ENCODE peak calls at places on chromosome 4, in nine cellular contexts. One of them, this sample, is unnamed.

GRCh38 chr4:53929311-53929710 is 135.1 kb downstream of the CHIC2 start:
- DNase-seq in kidney: no peak
- DNase-seq in Peyer's patch: no peak
- DNase-seq in GM12878: no peak
- DNase-seq in adipocyte: no peak
- DNase-seq in naive thymus-derived CD4-positive, alpha-beta T cell: no peak
- DNase-seq in prostate gland: no peak
- DNase-seq in CD4-positive, CD25-positive, alpha-beta regulatory T cell: no peak
- DNase-seq in upper lobe of right lung: no peak
- DNase-seq in this sample: no peak

GRCh38 chr4:40241936-40242590 is 45.2 kb downstream of the RHOH start:
- DNase-seq in kidney: no peak
- DNase-seq in Peyer's patch: peak; percentile 44
- DNase-seq in GM12878: no peak
- DNase-seq in adipocyte: no peak
- DNase-seq in naive thymus-derived CD4-positive, alpha-beta T cell: no peak
- DNase-seq in prostate gland: no peak
- DNase-seq in CD4-positive, CD25-positive, alpha-beta regulatory T cell: no peak
- DNase-seq in upper lobe of right lung: no peak
- DNase-seq in this sample: no peak

GRCh38 chr4:168618577-168619265 is 121.9 kb downstream of the PALLD start:
- DNase-seq in kidney: no peak
- DNase-seq in Peyer's patch: no peak
- DNase-seq in GM12878: no peak
- DNase-seq in adipocyte: peak; percentile 68
- DNase-seq in naive thymus-derived CD4-positive, alpha-beta T cell: no peak
- DNase-seq in prostate gland: no peak
- DNase-seq in CD4-positive, CD25-positive, alpha-beta regulatory T cell: no peak
- DNase-seq in upper lobe of right lung: no peak
- DNase-seq in this sample: no peak

GRCh38 chr4:85496933-85497332 is 22.0 kb downstream of the ARHGAP24 start:
- DNase-seq in kidney: no peak
- DNase-seq in Peyer's patch: no peak
- DNase-seq in GM12878: no peak
- DNase-seq in adipocyte: peak; percentile 76
- DNase-seq in naive thymus-derived CD4-positive, alpha-beta T cell: no peak
- DNase-seq in prostate gland: no peak
- DNase-seq in CD4-positive, CD25-positive, alpha-beta regulatory T cell: no peak
- DNase-seq in upper lobe of right lung: no peak
- DNase-seq in this sample: no peak

GRCh38 chr4:146255874-146256273 is 41.5 kb downstream of the REELD1 start:
- DNase-seq in kidney: no peak
- DNase-seq in Peyer's patch: no peak
- DNase-seq in GM12878: no peak
- DNase-seq in adipocyte: peak; percentile 55
- DNase-seq in naive thymus-derived CD4-positive, alpha-beta T cell: no peak
- DNase-seq in prostate gland: no peak
- DNase-seq in CD4-positive, CD25-positive, alpha-beta regulatory T cell: no peak
- DNase-seq in upper lobe of right lung: no peak
- DNase-seq in this sample: no peak

GRCh38 chr4:144547678-144548298 is 98.2 kb upstream of the HHIP start:
- DNase-seq in kidney: no peak
- DNase-seq in Peyer's patch: no peak
- DNase-seq in GM12878: peak; percentile 67
- DNase-seq in adipocyte: no peak
- DNase-seq in naive thymus-derived CD4-positive, alpha-beta T cell: no peak
- DNase-seq in prostate gland: no peak
- DNase-seq in CD4-positive, CD25-positive, alpha-beta regulatory T cell: no peak
- DNase-seq in upper lobe of right lung: no peak
- DNase-seq in this sample: no peak

GRCh38 chr4:2811830-2812599 is 19.1 kb downstream of the SH3BP2 start:
- DNase-seq in kidney: peak; percentile 93
- DNase-seq in Peyer's patch: peak; percentile 95
- DNase-seq in GM12878: peak; percentile 40
- DNase-seq in adipocyte: peak; percentile 22
- DNase-seq in naive thymus-derived CD4-positive, alpha-beta T cell: peak; percentile 51
- DNase-seq in prostate gland: no peak
- DNase-seq in CD4-positive, CD25-positive, alpha-beta regulatory T cell: peak; percentile 86
- DNase-seq in upper lobe of right lung: peak; percentile 90
- DNase-seq in this sample: peak; percentile 60

GRCh38 chr4:53830511-53830910 is 233.9 kb downstream of the CHIC2 start:
- DNase-seq in kidney: no peak
- DNase-seq in Peyer's patch: no peak
- DNase-seq in GM12878: no peak
- DNase-seq in adipocyte: no peak
- DNase-seq in naive thymus-derived CD4-positive, alpha-beta T cell: no peak
- DNase-seq in prostate gland: no peak
- DNase-seq in CD4-positive, CD25-positive, alpha-beta regulatory T cell: no peak
- DNase-seq in upper lobe of right lung: no peak
- DNase-seq in this sample: no peak

GRCh38 chr4:186699881-186700397 is 23.7 kb downstream of the FAT1 start:
- DNase-seq in kidney: no peak
- DNase-seq in Peyer's patch: no peak
- DNase-seq in GM12878: no peak
- DNase-seq in adipocyte: no peak
- DNase-seq in naive thymus-derived CD4-positive, alpha-beta T cell: no peak
- DNase-seq in prostate gland: no peak
- DNase-seq in CD4-positive, CD25-positive, alpha-beta regulatory T cell: no peak
- DNase-seq in upper lobe of right lung: no peak
- DNase-seq in this sample: no peak

GRCh38 chr4:109673303-109673702 is 29.9 kb downstream of the CASP6 start:
- DNase-seq in kidney: no peak
- DNase-seq in Peyer's patch: no peak
- DNase-seq in GM12878: no peak
- DNase-seq in adipocyte: no peak
- DNase-seq in naive thymus-derived CD4-positive, alpha-beta T cell: no peak
- DNase-seq in prostate gland: no peak
- DNase-seq in CD4-positive, CD25-positive, alpha-beta regulatory T cell: no peak
- DNase-seq in upper lobe of right lung: no peak
- DNase-seq in this sample: no peak

GRCh38 chr4:114603455-114603854 is 4.8 kb downstream of the UGT8 start:
- DNase-seq in kidney: no peak
- DNase-seq in Peyer's patch: peak; percentile 66
- DNase-seq in GM12878: peak; percentile 72
- DNase-seq in adipocyte: no peak
- DNase-seq in naive thymus-derived CD4-positive, alpha-beta T cell: no peak
- DNase-seq in prostate gland: no peak
- DNase-seq in CD4-positive, CD25-positive, alpha-beta regulatory T cell: no peak
- DNase-seq in upper lobe of right lung: no peak
- DNase-seq in this sample: no peak

GRCh38 chr4:159382875-159383568 is 280.1 kb downstream of the RAPGEF2 start:
- DNase-seq in kidney: no peak
- DNase-seq in Peyer's patch: no peak
- DNase-seq in GM12878: no peak
- DNase-seq in adipocyte: no peak
- DNase-seq in naive thymus-derived CD4-positive, alpha-beta T cell: no peak
- DNase-seq in prostate gland: no peak
- DNase-seq in CD4-positive, CD25-positive, alpha-beta regulatory T cell: no peak
- DNase-seq in upper lobe of right lung: no peak
- DNase-seq in this sample: no peak

GRCh38 chr4:13988347-13989265 is 361.1 kb upstream of the BOD1L1 start:
- DNase-seq in kidney: no peak
- DNase-seq in Peyer's patch: no peak
- DNase-seq in GM12878: no peak
- DNase-seq in adipocyte: peak; percentile 94
- DNase-seq in naive thymus-derived CD4-positive, alpha-beta T cell: no peak
- DNase-seq in prostate gland: no peak
- DNase-seq in CD4-positive, CD25-positive, alpha-beta regulatory T cell: no peak
- DNase-seq in upper lobe of right lung: no peak
- DNase-seq in this sample: no peak

GRCh38 chr4:79772510-79772909 is 300.5 kb downstream of the ANTXR2 start:
- DNase-seq in kidney: no peak
- DNase-seq in Peyer's patch: no peak
- DNase-seq in GM12878: no peak
- DNase-seq in adipocyte: no peak
- DNase-seq in naive thymus-derived CD4-positive, alpha-beta T cell: no peak
- DNase-seq in prostate gland: no peak
- DNase-seq in CD4-positive, CD25-positive, alpha-beta regulatory T cell: no peak
- DNase-seq in upper lobe of right lung: no peak
- DNase-seq in this sample: no peak
- H3K9me3 ChIP-seq in kidney: no peaks in the 10 kb centered on the region
- H3K9me3 ChIP-seq in Peyer's patch: no peaks in the 10 kb centered on the region
- H3K9me3 ChIP-seq in GM12878: no peaks in the 10 kb centered on the region
- H3K9me3 ChIP-seq in adipocyte: peaks cover 29% of the 10 kb centered on the region
- H3K9me3 ChIP-seq in naive thymus-derived CD4-positive, alpha-beta T cell: no peaks in the 10 kb centered on the region
- H3K9me3 ChIP-seq in prostate gland: no peaks in the 10 kb centered on the region
- H3K9me3 ChIP-seq in CD4-positive, CD25-positive, alpha-beta regulatory T cell: peaks cover 1% of the 10 kb centered on the region
- H3K9me3 ChIP-seq in upper lobe of right lung: no peaks in the 10 kb centered on the region
- H3K9me3 ChIP-seq in this sample: no peaks in the 10 kb centered on the region

GRCh38 chr4:95319169-95319568 is 229.6 kb downstream of the UNC5C start:
- DNase-seq in kidney: no peak
- DNase-seq in Peyer's patch: no peak
- DNase-seq in GM12878: no peak
- DNase-seq in adipocyte: no peak
- DNase-seq in naive thymus-derived CD4-positive, alpha-beta T cell: no peak
- DNase-seq in prostate gland: no peak
- DNase-seq in CD4-positive, CD25-positive, alpha-beta regulatory T cell: no peak
- DNase-seq in upper lobe of right lung: no peak
- DNase-seq in this sample: peak; percentile 81
- H3K4me3 ChIP-seq in kidney: no peak overlapping the region
- H3K4me3 ChIP-seq in Peyer's patch: no peak overlapping the region
- H3K4me3 ChIP-seq in GM12878: no peak overlapping the region
- H3K4me3 ChIP-seq in adipocyte: no peak overlapping the region
- H3K4me3 ChIP-seq in naive thymus-derived CD4-positive, alpha-beta T cell: no peak overlapping the region
- H3K4me3 ChIP-seq in prostate gland: no peak overlapping the region
- H3K4me3 ChIP-seq in CD4-positive, CD25-positive, alpha-beta regulatory T cell: no peak overlapping the region
- H3K4me3 ChIP-seq in upper lobe of right lung: no peak overlapping the region
- H3K4me3 ChIP-seq in this sample: no peak overlapping the region

GRCh38 chr4:55528495-55528894 is 18.2 kb downstream of the CLOCK start:
- DNase-seq in kidney: no peak
- DNase-seq in Peyer's patch: no peak
- DNase-seq in GM12878: no peak
- DNase-seq in adipocyte: no peak
- DNase-seq in naive thymus-derived CD4-positive, alpha-beta T cell: no peak
- DNase-seq in prostate gland: no peak
- DNase-seq in CD4-positive, CD25-positive, alpha-beta regulatory T cell: no peak
- DNase-seq in upper lobe of right lung: no peak
- DNase-seq in this sample: no peak

GRCh38 chr4:55524844-55525571 is 21.7 kb downstream of the CLOCK start:
- DNase-seq in kidney: no peak
- DNase-seq in Peyer's patch: no peak
- DNase-seq in GM12878: no peak
- DNase-seq in adipocyte: peak; percentile 68
- DNase-seq in naive thymus-derived CD4-positive, alpha-beta T cell: no peak
- DNase-seq in prostate gland: no peak
- DNase-seq in CD4-positive, CD25-positive, alpha-beta regulatory T cell: no peak
- DNase-seq in upper lobe of right lung: no peak
- DNase-seq in this sample: no peak

GRCh38 chr4:55534306-55534705 is 12.4 kb downstream of the CLOCK start:
- DNase-seq in kidney: no peak
- DNase-seq in Peyer's patch: no peak
- DNase-seq in GM12878: no peak
- DNase-seq in adipocyte: no peak
- DNase-seq in naive thymus-derived CD4-positive, alpha-beta T cell: no peak
- DNase-seq in prostate gland: no peak
- DNase-seq in CD4-positive, CD25-positive, alpha-beta regulatory T cell: no peak
- DNase-seq in upper lobe of right lung: no peak
- DNase-seq in this sample: no peak

DNA sequence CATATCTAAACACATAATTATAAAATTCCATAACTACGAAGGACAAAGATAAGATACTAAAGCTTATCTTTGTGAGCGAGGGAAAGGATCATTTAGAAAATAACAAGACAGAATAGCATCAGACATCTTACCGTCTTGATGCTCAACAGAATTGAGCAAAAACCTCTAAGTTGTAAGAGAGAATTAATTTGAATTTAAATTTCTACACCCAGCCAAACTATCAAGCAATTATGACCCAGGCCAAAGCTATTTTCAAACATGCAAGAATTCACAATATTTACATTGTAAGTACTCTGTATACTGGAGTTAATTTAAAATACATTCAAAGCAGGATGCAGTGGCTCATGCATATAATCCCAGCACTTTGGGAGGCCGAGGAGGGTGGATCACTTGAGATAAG is 16.5 kb downstream of the CLOCK start:
- DNase-seq in kidney: no peak
- DNase-seq in Peyer's patch: no peak
- DNase-seq in GM12878: no peak
- DNase-seq in adipocyte: no peak
- DNase-seq in naive thymus-derived CD4-positive, alpha-beta T cell: no peak
- DNase-seq in prostate gland: no peak
- DNase-seq in CD4-positive, CD25-positive, alpha-beta regulatory T cell: no peak
- DNase-seq in upper lobe of right lung: no peak
- DNase-seq in this sample: no peak
- H3K9me3 ChIP-seq in kidney: no peaks in the 10 kb centered on the region
- H3K9me3 ChIP-seq in Peyer's patch: no peaks in the 10 kb centered on the region
- H3K9me3 ChIP-seq in GM12878: peaks cover 5% of the 10 kb centered on the region
- H3K9me3 ChIP-seq in adipocyte: peaks cover 5% of the 10 kb centered on the region
- H3K9me3 ChIP-seq in naive thymus-derived CD4-positive, alpha-beta T cell: no peaks in the 10 kb centered on the region
- H3K9me3 ChIP-seq in prostate gland: no peaks in the 10 kb centered on the region
- H3K9me3 ChIP-seq in CD4-positive, CD25-positive, alpha-beta regulatory T cell: peaks cover 9% of the 10 kb centered on the region
- H3K9me3 ChIP-seq in upper lobe of right lung: no peaks in the 10 kb centered on the region
- H3K9me3 ChIP-seq in this sample: no peaks in the 10 kb centered on the region

GRCh38 chr4:87032884-87033533 is 98.2 kb downstream of the AFF1 start:
- DNase-seq in kidney: no peak
- DNase-seq in Peyer's patch: no peak
- DNase-seq in GM12878: no peak
- DNase-seq in adipocyte: peak; percentile 91
- DNase-seq in naive thymus-derived CD4-positive, alpha-beta T cell: no peak
- DNase-seq in prostate gland: peak; percentile 40
- DNase-seq in CD4-positive, CD25-positive, alpha-beta regulatory T cell: no peak
- DNase-seq in upper lobe of right lung: no peak
- DNase-seq in this sample: no peak

GRCh38 chr4:87033902-87034301 is 99.1 kb downstream of the AFF1 start:
- DNase-seq in kidney: no peak
- DNase-seq in Peyer's patch: no peak
- DNase-seq in GM12878: no peak
- DNase-seq in adipocyte: no peak
- DNase-seq in naive thymus-derived CD4-positive, alpha-beta T cell: no peak
- DNase-seq in prostate gland: no peak
- DNase-seq in CD4-positive, CD25-positive, alpha-beta regulatory T cell: no peak
- DNase-seq in upper lobe of right lung: no peak
- DNase-seq in this sample: no peak

GRCh38 chr4:87030606-87031441 is 96.0 kb downstream of the AFF1 start:
- DNase-seq in kidney: no peak
- DNase-seq in Peyer's patch: no peak
- DNase-seq in GM12878: no peak
- DNase-seq in adipocyte: peak; percentile 43
- DNase-seq in naive thymus-derived CD4-positive, alpha-beta T cell: no peak
- DNase-seq in prostate gland: no peak
- DNase-seq in CD4-positive, CD25-positive, alpha-beta regulatory T cell: no peak
- DNase-seq in upper lobe of right lung: no peak
- DNase-seq in this sample: peak; percentile 79

GRCh38 chr4:87030124-87030523 is 95.3 kb downstream of the AFF1 start:
- DNase-seq in kidney: no peak
- DNase-seq in Peyer's patch: no peak
- DNase-seq in GM12878: no peak
- DNase-seq in adipocyte: no peak
- DNase-seq in naive thymus-derived CD4-positive, alpha-beta T cell: no peak
- DNase-seq in prostate gland: no peak
- DNase-seq in CD4-positive, CD25-positive, alpha-beta regulatory T cell: no peak
- DNase-seq in upper lobe of right lung: no peak
- DNase-seq in this sample: no peak

DNA sequence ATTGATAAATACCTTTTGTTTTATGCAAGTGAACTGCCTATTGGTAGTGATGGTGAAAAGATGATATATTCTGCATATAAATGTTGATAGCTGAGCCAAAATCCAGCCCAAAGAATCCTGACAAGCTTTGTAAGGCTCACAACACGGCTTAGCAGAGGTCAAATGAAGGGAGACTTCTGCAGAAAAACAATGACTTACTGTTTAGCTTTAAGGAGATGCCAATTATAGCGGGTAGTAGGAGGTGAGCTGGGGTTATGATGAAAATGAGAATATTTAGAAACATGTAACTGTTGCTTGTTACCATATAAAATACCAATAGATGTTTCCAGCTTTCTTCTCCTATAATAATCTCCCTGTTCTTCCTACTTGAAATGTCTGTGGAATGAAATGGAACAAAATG is 97.1 kb downstream of the AFF1 start:
- DNase-seq in kidney: no peak
- DNase-seq in Peyer's patch: no peak
- DNase-seq in GM12878: no peak
- DNase-seq in adipocyte: no peak
- DNase-seq in naive thymus-derived CD4-positive, alpha-beta T cell: no peak
- DNase-seq in prostate gland: no peak
- DNase-seq in CD4-positive, CD25-positive, alpha-beta regulatory T cell: no peak
- DNase-seq in upper lobe of right lung: no peak
- DNase-seq in this sample: no peak
- H3K4me3 ChIP-seq in kidney: no peak overlapping the region
- H3K4me3 ChIP-seq in Peyer's patch: no peak overlapping the region
- H3K4me3 ChIP-seq in GM12878: peak overlapping the region; percentile 13
- H3K4me3 ChIP-seq in adipocyte: peak overlapping the region; percentile 58
- H3K4me3 ChIP-seq in naive thymus-derived CD4-positive, alpha-beta T cell: no peak overlapping the region
- H3K4me3 ChIP-seq in prostate gland: no peak overlapping the region
- H3K4me3 ChIP-seq in CD4-positive, CD25-positive, alpha-beta regulatory T cell: no peak overlapping the region
- H3K4me3 ChIP-seq in upper lobe of right lung: no peak overlapping the region
- H3K4me3 ChIP-seq in this sample: peak overlapping the region; percentile 49